ENCODE peak calls at places on chromosomes 3 and 15, in ten cellular contexts. One of them, this sample, is unnamed.

GRCh38 chr3:120418866-120419490 is 31.8 kb downstream of the FSTL1 start:
- DNase-seq in mesothelial cell of epicardium: no peak
- DNase-seq in mesenchymal stem cell: peak; percentile 51
- DNase-seq in stimulated activated CD4-positive, alpha-beta T cell treated with anti-CD3 and anti-CD28 coated beads, Interleukin-12 subunit alpha, Interleukin-12 subunit beta, amount 100 ng/mL, for 4 hours: no peak
- DNase-seq in D341Med: peak; percentile 79
- DNase-seq in M059J: peak; percentile 65
- DNase-seq in epithelial cell of esophagus: peak; percentile 75
- DNase-seq in NCI-H226: no peak
- DNase-seq in sciatic nerve: no peak
- DNase-seq in CD8-positive, alpha-beta T cell: no peak
- DNase-seq in this sample: peak; percentile 11

GRCh38 chr3:139629033-139629432 is 48.7 kb downstream of the NMNAT3 start:
- DNase-seq in mesothelial cell of epicardium: no peak
- DNase-seq in mesenchymal stem cell: no peak
- DNase-seq in stimulated activated CD4-positive, alpha-beta T cell treated with anti-CD3 and anti-CD28 coated beads, Interleukin-12 subunit alpha, Interleukin-12 subunit beta, amount 100 ng/mL, for 4 hours: no peak
- DNase-seq in D341Med: peak; percentile 54
- DNase-seq in M059J: peak; percentile 40
- DNase-seq in epithelial cell of esophagus: peak; percentile 82
- DNase-seq in NCI-H226: peak; percentile 14
- DNase-seq in sciatic nerve: no peak
- DNase-seq in CD8-positive, alpha-beta T cell: no peak
- DNase-seq in this sample: no peak

GRCh38 chr3:39533226-39533625 is 65.7 kb downstream of the MOBP start:
- DNase-seq in mesothelial cell of epicardium: no peak
- DNase-seq in mesenchymal stem cell: no peak
- DNase-seq in stimulated activated CD4-positive, alpha-beta T cell treated with anti-CD3 and anti-CD28 coated beads, Interleukin-12 subunit alpha, Interleukin-12 subunit beta, amount 100 ng/mL, for 4 hours: no peak
- DNase-seq in D341Med: no peak
- DNase-seq in M059J: no peak
- DNase-seq in epithelial cell of esophagus: no peak
- DNase-seq in NCI-H226: no peak
- DNase-seq in sciatic nerve: no peak
- DNase-seq in CD8-positive, alpha-beta T cell: no peak
- DNase-seq in this sample: no peak

GRCh38 chr15:39744334-39745103 is 38.1 kb downstream of the FSIP1 start:
- DNase-seq in mesothelial cell of epicardium: no peak
- DNase-seq in mesenchymal stem cell: no peak
- DNase-seq in stimulated activated CD4-positive, alpha-beta T cell treated with anti-CD3 and anti-CD28 coated beads, Interleukin-12 subunit alpha, Interleukin-12 subunit beta, amount 100 ng/mL, for 4 hours: no peak
- DNase-seq in D341Med: no peak
- DNase-seq in M059J: no peak
- DNase-seq in epithelial cell of esophagus: no peak
- DNase-seq in NCI-H226: no peak
- DNase-seq in sciatic nerve: no peak
- DNase-seq in CD8-positive, alpha-beta T cell: no peak
- DNase-seq in this sample: no peak

GRCh38 chr15:29136815-29137214 is 132.8 kb downstream of the NSMCE3 start:
- DNase-seq in mesothelial cell of epicardium: no peak
- DNase-seq in mesenchymal stem cell: no peak
- DNase-seq in stimulated activated CD4-positive, alpha-beta T cell treated with anti-CD3 and anti-CD28 coated beads, Interleukin-12 subunit alpha, Interleukin-12 subunit beta, amount 100 ng/mL, for 4 hours: no peak
- DNase-seq in D341Med: peak; percentile 18
- DNase-seq in M059J: no peak
- DNase-seq in epithelial cell of esophagus: no peak
- DNase-seq in NCI-H226: no peak
- DNase-seq in sciatic nerve: no peak
- DNase-seq in CD8-positive, alpha-beta T cell: no peak
- DNase-seq in this sample: no peak

GRCh38 chr3:186287723-186288122 is 74.3 kb downstream of the DGKG start:
- DNase-seq in mesothelial cell of epicardium: no peak
- DNase-seq in mesenchymal stem cell: peak; percentile 54
- DNase-seq in stimulated activated CD4-positive, alpha-beta T cell treated with anti-CD3 and anti-CD28 coated beads, Interleukin-12 subunit alpha, Interleukin-12 subunit beta, amount 100 ng/mL, for 4 hours: no peak
- DNase-seq in D341Med: no peak
- DNase-seq in M059J: peak; percentile 87
- DNase-seq in epithelial cell of esophagus: peak; percentile 15
- DNase-seq in NCI-H226: peak; percentile 9
- DNase-seq in sciatic nerve: no peak
- DNase-seq in CD8-positive, alpha-beta T cell: no peak
- DNase-seq in this sample: no peak

GRCh38 chr3:169575381-169575780 is 88.1 kb downstream of the MECOM start:
- DNase-seq in mesothelial cell of epicardium: no peak
- DNase-seq in mesenchymal stem cell: peak; percentile 13
- DNase-seq in stimulated activated CD4-positive, alpha-beta T cell treated with anti-CD3 and anti-CD28 coated beads, Interleukin-12 subunit alpha, Interleukin-12 subunit beta, amount 100 ng/mL, for 4 hours: no peak
- DNase-seq in D341Med: peak; percentile 29
- DNase-seq in M059J: peak; percentile 75
- DNase-seq in epithelial cell of esophagus: peak; percentile 95
- DNase-seq in NCI-H226: peak; percentile 63
- DNase-seq in sciatic nerve: no peak
- DNase-seq in CD8-positive, alpha-beta T cell: no peak
- DNase-seq in this sample: no peak

GRCh38 chr15:56619881-56620280 is 113.4 kb downstream of the ZNF280D start:
- DNase-seq in mesothelial cell of epicardium: no peak
- DNase-seq in mesenchymal stem cell: no peak
- DNase-seq in stimulated activated CD4-positive, alpha-beta T cell treated with anti-CD3 and anti-CD28 coated beads, Interleukin-12 subunit alpha, Interleukin-12 subunit beta, amount 100 ng/mL, for 4 hours: no peak
- DNase-seq in D341Med: no peak
- DNase-seq in M059J: no peak
- DNase-seq in epithelial cell of esophagus: no peak
- DNase-seq in NCI-H226: no peak
- DNase-seq in sciatic nerve: no peak
- DNase-seq in CD8-positive, alpha-beta T cell: no peak
- DNase-seq in this sample: no peak

GRCh38 chr15:62896969-62897486 is 145.5 kb upstream of the TPM1 start:
- DNase-seq in mesothelial cell of epicardium: peak; percentile 69
- DNase-seq in mesenchymal stem cell: peak; percentile 99
- DNase-seq in stimulated activated CD4-positive, alpha-beta T cell treated with anti-CD3 and anti-CD28 coated beads, Interleukin-12 subunit alpha, Interleukin-12 subunit beta, amount 100 ng/mL, for 4 hours: no peak
- DNase-seq in D341Med: no peak
- DNase-seq in M059J: peak; percentile 99
- DNase-seq in epithelial cell of esophagus: peak; percentile 98
- DNase-seq in NCI-H226: peak; percentile 100
- DNase-seq in sciatic nerve: peak; percentile 91
- DNase-seq in CD8-positive, alpha-beta T cell: no peak
- DNase-seq in this sample: no peak

GRCh38 chr15:33091983-33092688 is 102.4 kb downstream of the FMN1 start:
- DNase-seq in mesothelial cell of epicardium: no peak
- DNase-seq in mesenchymal stem cell: no peak
- DNase-seq in stimulated activated CD4-positive, alpha-beta T cell treated with anti-CD3 and anti-CD28 coated beads, Interleukin-12 subunit alpha, Interleukin-12 subunit beta, amount 100 ng/mL, for 4 hours: no peak
- DNase-seq in D341Med: no peak
- DNase-seq in M059J: no peak
- DNase-seq in epithelial cell of esophagus: no peak
- DNase-seq in NCI-H226: no peak
- DNase-seq in sciatic nerve: no peak
- DNase-seq in CD8-positive, alpha-beta T cell: no peak
- DNase-seq in this sample: no peak

This sample was measured in memory B cell.